ENCODE peak calls at places on chromosomes 1 and 21, in seven cellular contexts. One of them, this sample, is unnamed. For H3K4me1, the result is how much of the 10 kb centered on the place peaks cover.

GRCh38 chr21:25639167-25639921 is at the start of gene JAM2:
- DNase-seq in GM23338: peak
- DNase-seq in hepatocyte: peak
- DNase-seq in MM.1S: peak
- DNase-seq in PC-3: no peak
- DNase-seq in SK-N-SH: peak
- DNase-seq in GM23248: peak
- DNase-seq in this sample: peak

GRCh38 chr1:154931940-154932487 is 4.5 kb downstream of the PMVK start:
- DNase-seq in SK-N-SH: no peak
- DNase-seq in hepatocyte: peak
- DNase-seq in MM.1S: no peak
- DNase-seq in GM23248: peak
- DNase-seq in GM23338: no peak
- DNase-seq in PC-3: peak
- DNase-seq in this sample: no peak

GRCh38 chr1:154863702-154864174 is 6.3 kb downstream of the KCNN3 start:
- DNase-seq in hepatocyte: peak
- DNase-seq in PC-3: peak
- DNase-seq in GM23248: peak
- DNase-seq in GM23338: peak
- DNase-seq in SK-N-SH: peak
- DNase-seq in MM.1S: no peak
- DNase-seq in this sample: peak

GRCh38 chr1:5977494-5978444 is 14.5 kb downstream of the NPHP4 start:
- DNase-seq in GM23338: no peak
- DNase-seq in MM.1S: no peak
- DNase-seq in hepatocyte: no peak
- DNase-seq in SK-N-SH: no peak
- DNase-seq in PC-3: no peak
- DNase-seq in GM23248: peak
- DNase-seq in this sample: no peak

GRCh38 chr1:115332813-115333608 is 5.0 kb downstream of the NGF start:
- DNase-seq in hepatocyte: no peak
- DNase-seq in GM23248: peak
- DNase-seq in PC-3: no peak
- DNase-seq in GM23338: peak
- DNase-seq in SK-N-SH: no peak
- DNase-seq in MM.1S: no peak
- DNase-seq in this sample: no peak

GRCh38 chr1:64378826-64379225 is 91.1 kb upstream of the CACHD1 start:
- DNase-seq in GM23338: peak
- DNase-seq in SK-N-SH: no peak
- DNase-seq in PC-3: no peak
- DNase-seq in hepatocyte: no peak
- DNase-seq in MM.1S: no peak
- DNase-seq in GM23248: no peak
- DNase-seq in this sample: no peak

GRCh38 chr1:210291786-210292275 is 36.9 kb upstream of the HHAT start:
- DNase-seq in hepatocyte: peak
- DNase-seq in PC-3: no peak
- DNase-seq in SK-N-SH: peak
- DNase-seq in GM23248: peak
- DNase-seq in GM23338: no peak
- DNase-seq in MM.1S: no peak
- DNase-seq in this sample: no peak

GRCh38 chr21:15457962-15458361 is 271.8 kb upstream of the USP25 start:
- DNase-seq in PC-3: no peak
- DNase-seq in GM23248: no peak
- DNase-seq in SK-N-SH: no peak
- DNase-seq in hepatocyte: no peak
- DNase-seq in GM23338: no peak
- DNase-seq in MM.1S: no peak
- DNase-seq in this sample: no peak

GRCh38 chr1:68329096-68329835 is 96.9 kb upstream of the WLS start:
- DNase-seq in SK-N-SH: no peak
- DNase-seq in hepatocyte: no peak
- DNase-seq in MM.1S: no peak
- DNase-seq in GM23338: no peak
- DNase-seq in PC-3: no peak
- DNase-seq in GM23248: no peak
- DNase-seq in this sample: no peak

GRCh38 chr21:34845521-34846213 is 176.9 kb downstream of the CLIC6 start:
- DNase-seq in MM.1S: peak
- DNase-seq in hepatocyte: peak
- DNase-seq in GM23248: peak
- DNase-seq in SK-N-SH: no peak
- DNase-seq in GM23338: no peak
- DNase-seq in PC-3: peak
- DNase-seq in this sample: peak

GRCh38 chr1:83508485-83509151 is 490.3 kb downstream of the TTLL7 start:
- DNase-seq in MM.1S: peak
- DNase-seq in SK-N-SH: no peak
- DNase-seq in GM23338: peak
- DNase-seq in PC-3: no peak
- DNase-seq in GM23248: peak
- DNase-seq in hepatocyte: peak
- DNase-seq in this sample: no peak

GRCh38 chr1:21270086-21270689 is 20.1 kb downstream of the ECE1 start:
- DNase-seq in PC-3: peak
- DNase-seq in GM23338: peak
- DNase-seq in hepatocyte: peak
- DNase-seq in GM23248: peak
- DNase-seq in SK-N-SH: peak
- DNase-seq in MM.1S: peak
- DNase-seq in this sample: peak

GRCh38 chr1:26907071-26907922 is 6.5 kb downstream of the NR0B2 start:
- DNase-seq in PC-3: peak
- DNase-seq in MM.1S: no peak
- DNase-seq in SK-N-SH: no peak
- DNase-seq in hepatocyte: peak
- DNase-seq in GM23338: no peak
- DNase-seq in GM23248: peak
- DNase-seq in this sample: no peak

GRCh38 chr1:40332695-40333094 is 15.6 kb upstream of the COL9A2 start:
- DNase-seq in PC-3: no peak
- DNase-seq in GM23248: no peak
- DNase-seq in SK-N-SH: no peak
- DNase-seq in GM23338: no peak
- DNase-seq in hepatocyte: no peak
- DNase-seq in MM.1S: no peak
- DNase-seq in this sample: no peak

GRCh38 chr1:223712856-223713494 is 636 bp downstream of the CAPN2 start:
- DNase-seq in SK-N-SH: no peak
- DNase-seq in GM23338: no peak
- DNase-seq in GM23248: peak
- DNase-seq in MM.1S: no peak
- DNase-seq in hepatocyte: no peak
- DNase-seq in PC-3: no peak
- DNase-seq in this sample: no peak

GRCh38 chr1:107649023-107649422 is 316.0 kb downstream of the VAV3 start:
- DNase-seq in GM23338: no peak
- DNase-seq in MM.1S: no peak
- DNase-seq in SK-N-SH: no peak
- DNase-seq in hepatocyte: peak
- DNase-seq in GM23248: peak
- DNase-seq in PC-3: peak
- DNase-seq in this sample: no peak

GRCh38 chr1:109490029-109490933 is 3.6 kb upstream of the CYB561D1 start:
- DNase-seq in GM23248: peak
- DNase-seq in GM23338: peak
- DNase-seq in SK-N-SH: peak
- DNase-seq in MM.1S: peak
- DNase-seq in PC-3: peak
- DNase-seq in hepatocyte: peak
- DNase-seq in this sample: peak

GRCh38 chr1:156282143-156282478 is 514 bp downstream of the SMG5 start:
- DNase-seq in GM23248: no peak
- DNase-seq in SK-N-SH: no peak
- DNase-seq in GM23338: no peak
- DNase-seq in hepatocyte: peak
- DNase-seq in MM.1S: peak
- DNase-seq in PC-3: peak
- DNase-seq in this sample: no peak

GRCh38 chr1:85027242-85027983 is 20.9 kb downstream of the MCOLN3 start:
- DNase-seq in hepatocyte: peak
- DNase-seq in GM23248: peak
- DNase-seq in GM23338: peak
- DNase-seq in SK-N-SH: no peak
- DNase-seq in PC-3: peak
- DNase-seq in MM.1S: no peak
- DNase-seq in this sample: peak

GRCh38 chr1:41859686-41860085 is 59.0 kb downstream of the HIVEP3 start:
- DNase-seq in SK-N-SH: no peak
- DNase-seq in GM23338: no peak
- DNase-seq in hepatocyte: no peak
- DNase-seq in MM.1S: no peak
- DNase-seq in GM23248: no peak
- DNase-seq in PC-3: no peak
- DNase-seq in this sample: no peak

GRCh38 chr1:204213668-204214662 is at the start of gene GOLT1A:
- DNase-seq in GM23248: peak
- DNase-seq in hepatocyte: peak
- DNase-seq in PC-3: peak
- DNase-seq in MM.1S: peak
- DNase-seq in GM23338: peak
- DNase-seq in SK-N-SH: peak
- DNase-seq in this sample: no peak
- H3K4me3 ChIP-seq in GM23248: peak
- H3K4me3 ChIP-seq in hepatocyte: peak
- H3K4me3 ChIP-seq in PC-3: peak
- H3K4me3 ChIP-seq in MM.1S: peak
- H3K4me3 ChIP-seq in GM23338: peak
- H3K4me3 ChIP-seq in SK-N-SH: no peak
- H3K4me3 ChIP-seq in this sample: no peak

DNA sequence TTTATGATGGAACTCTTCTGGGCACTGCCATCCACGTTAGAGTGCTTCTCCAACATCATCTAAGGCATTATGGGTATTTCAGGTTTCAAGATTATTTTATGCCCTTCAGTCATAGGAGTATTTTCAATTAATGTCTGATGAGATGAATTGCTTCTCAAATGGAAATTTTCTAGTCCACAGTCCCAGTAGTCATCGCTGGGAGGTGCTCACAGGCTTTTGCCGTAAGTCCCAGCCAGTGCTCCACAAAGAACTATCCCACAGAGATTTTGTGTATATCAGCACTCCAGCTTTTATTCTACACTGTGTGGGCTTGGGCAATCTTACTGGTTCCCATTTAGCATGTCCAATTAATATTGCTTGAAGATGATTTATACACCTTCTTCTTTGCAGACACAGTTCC is 61.0 kb downstream of the SMYD2 start:
- DNase-seq in GM23248: peak
- DNase-seq in GM23338: no peak
- DNase-seq in MM.1S: no peak
- DNase-seq in PC-3: no peak
- DNase-seq in SK-N-SH: no peak
- DNase-seq in hepatocyte: no peak
- DNase-seq in this sample: no peak
- H3K4me1 ChIP-seq in GM23248: under half
- H3K4me1 ChIP-seq in GM23338: under half
- H3K4me1 ChIP-seq in MM.1S: under half
- H3K4me1 ChIP-seq in PC-3: under half
- H3K4me1 ChIP-seq in SK-N-SH: under half
- H3K4me1 ChIP-seq in hepatocyte: under half
- H3K4me1 ChIP-seq in this sample: under half

GRCh38 chr1:1431006-1431844 is 4.3 kb upstream of the VWA1 start:
- DNase-seq in hepatocyte: no peak
- DNase-seq in MM.1S: no peak
- DNase-seq in SK-N-SH: no peak
- DNase-seq in GM23338: no peak
- DNase-seq in PC-3: no peak
- DNase-seq in GM23248: no peak
- DNase-seq in this sample: no peak
- TF ChIP-seq EZH2phosphoT487 in hepatocyte: no peak
- TF ChIP-seq EZH2phosphoT487 in MM.1S: no peak
- TF ChIP-seq EZH2phosphoT487 in SK-N-SH: no peak
- TF ChIP-seq EZH2phosphoT487 in GM23338: no peak
- TF ChIP-seq EZH2phosphoT487 in PC-3: no peak
- TF ChIP-seq EZH2phosphoT487 in GM23248: no peak
- TF ChIP-seq EZH2phosphoT487 in this sample: no peak

DNA sequence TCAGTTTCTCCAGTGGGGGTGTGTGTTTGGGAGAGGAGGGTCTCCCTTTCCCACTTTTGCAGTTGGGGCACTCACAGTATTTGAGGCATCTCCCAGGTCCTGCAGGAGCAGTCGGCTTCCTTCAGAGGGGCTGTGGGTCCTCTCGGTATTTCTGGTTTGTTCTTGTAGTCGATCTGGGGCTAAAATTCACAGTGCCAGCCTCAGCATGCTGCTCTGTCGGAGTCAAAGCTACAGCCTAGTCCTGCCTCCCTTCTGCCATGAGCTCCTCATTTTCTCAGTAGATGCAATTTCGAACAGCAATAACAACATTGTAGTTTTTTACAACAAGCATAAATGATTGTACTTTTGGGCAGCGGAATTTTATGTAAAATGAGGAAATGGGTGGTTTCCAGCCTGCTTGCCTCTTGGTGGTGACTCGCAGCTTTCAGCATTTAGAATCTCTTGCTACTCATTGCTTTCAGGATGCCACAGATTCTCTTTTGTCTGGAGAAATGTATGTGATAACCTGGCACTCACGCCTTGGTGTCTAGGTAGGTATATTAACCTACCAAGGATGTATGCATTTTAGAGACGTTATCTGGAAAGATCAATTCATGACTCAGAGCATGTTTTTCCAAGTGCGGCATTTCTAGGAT is 82.4 kb upstream of the C21orf91 start:
- DNase-seq in MM.1S: no peak
- DNase-seq in GM23338: no peak
- DNase-seq in SK-N-SH: no peak
- DNase-seq in GM23248: peak
- DNase-seq in PC-3: peak
- DNase-seq in hepatocyte: no peak
- DNase-seq in this sample: no peak
- H3K4me3 ChIP-seq in MM.1S: no peak
- H3K4me3 ChIP-seq in GM23338: no peak
- H3K4me3 ChIP-seq in SK-N-SH: no peak
- H3K4me3 ChIP-seq in GM23248: no peak
- H3K4me3 ChIP-seq in PC-3: no peak
- H3K4me3 ChIP-seq in hepatocyte: no peak
- H3K4me3 ChIP-seq in this sample: no peak

DNA sequence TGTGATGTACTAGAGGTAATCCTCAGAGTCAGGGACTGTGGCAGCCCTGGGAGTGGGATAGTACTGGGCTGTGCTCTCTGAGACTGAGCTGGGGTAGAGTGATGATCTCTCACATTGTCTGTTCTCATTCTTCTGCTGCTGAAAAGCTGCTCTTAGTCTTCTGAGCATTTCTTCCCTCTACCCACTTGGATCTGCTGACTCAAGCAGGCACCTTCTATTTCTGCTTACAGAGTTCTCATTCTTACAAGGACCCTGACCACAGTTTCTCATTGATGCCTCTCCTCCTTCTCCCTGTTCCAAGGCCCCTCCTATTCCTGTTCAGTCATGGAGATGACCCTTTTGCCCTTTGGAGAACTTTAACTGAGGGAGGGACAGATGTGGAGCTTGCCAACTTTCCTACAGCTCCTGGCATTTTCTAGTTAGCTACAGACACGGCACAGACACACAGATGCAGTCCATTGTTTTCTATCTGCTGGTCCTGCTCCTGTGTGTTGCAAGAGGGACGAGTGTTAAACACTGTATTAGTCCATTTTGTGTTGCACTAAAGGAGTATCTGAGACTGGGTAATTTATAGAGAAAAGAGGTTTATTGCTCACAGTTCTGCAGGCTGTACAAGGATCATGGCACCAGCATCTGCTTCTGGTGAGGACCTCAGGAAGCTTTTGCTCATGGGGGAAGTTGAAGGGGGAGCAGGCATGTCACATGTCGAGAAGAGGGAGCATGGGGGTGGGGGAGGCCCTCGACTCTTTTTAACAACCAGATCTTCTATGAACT is 12.3 kb downstream of the MAPKAPK2 start:
- DNase-seq in MM.1S: peak
- DNase-seq in hepatocyte: no peak
- DNase-seq in PC-3: no peak
- DNase-seq in GM23248: no peak
- DNase-seq in GM23338: no peak
- DNase-seq in SK-N-SH: no peak
- DNase-seq in this sample: no peak
- H3K4me1 ChIP-seq in MM.1S: half or more
- H3K4me1 ChIP-seq in hepatocyte: under half
- H3K4me1 ChIP-seq in PC-3: under half
- H3K4me1 ChIP-seq in GM23248: under half
- H3K4me1 ChIP-seq in GM23338: under half
- H3K4me1 ChIP-seq in SK-N-SH: under half
- H3K4me1 ChIP-seq in this sample: under half

This sample was measured in OCI-LY7.